ENCODE peak calls at places on chromosomes 1 and 21, in six cellular contexts. N is AML-193, V is IMR-90, A is Right ventricle myocardium superior, O is T-helper 1 cell, P is nephron progenitor cell. K is an unnamed sample.

GRCh38 chr1:159945483-159946241 is at the start of gene IGSF9:
- DNase-seq in N (no peak), V (peak; percentile 49), A (peak; percentile 89), O (peak; percentile 54), P (peak; percentile 96), K (peak; percentile 98)

GRCh38 chr1:87221008-87221407 is 107.7 kb upstream of the LMO4 start:
- DNase-seq in N (no peak), V (peak; percentile 40), A (no peak), O (no peak), P (no peak), K (no peak)

GRCh38 chr1:109838838-109839240 is 71.8 kb upstream of the CSF1 start:
- DNase-seq in N (no peak), V (peak; percentile 77), A (no peak), O (no peak), P (no peak), K (no peak)

GRCh38 chr1:106254748-106255147 is 801.7 kb upstream of the PRMT6 start:
- DNase-seq in N (no peak), V (no peak), A (no peak), O (no peak), P (no peak), K (no peak)

GRCh38 chr1:32984090-32984828 is 19.6 kb upstream of the RNF19B start:
- DNase-seq in N (no peak), V (peak; percentile 74), A (no peak), O (peak; percentile 47), P (no peak), K (no peak)

GRCh38 chr1:202164271-202165037 is 4.1 kb upstream of the PTPN7 start:
- DNase-seq in N (no peak), V (no peak), A (no peak), O (peak; percentile 71), P (no peak), K (no peak)

GRCh38 chr1:3721955-3722465 is 30.2 kb upstream of the CCDC27 start:
- DNase-seq in N (no peak), V (no peak), A (no peak), O (no peak), P (no peak), K (no peak)

GRCh38 chr1:188782220-188782841 is 1695.3 kb downstream of the BRINP3 start:
- DNase-seq in N (peak; percentile 66), V (peak; percentile 51), A (no peak), O (no peak), P (peak; percentile 30), K (peak; percentile 52)

GRCh38 chr1:156083800-156084790 is 1.8 kb upstream of the MEX3A start:
- DNase-seq in N (no peak), V (no peak), A (no peak), O (no peak), P (no peak), K (no peak)

GRCh38 chr1:192631749-192632148 is 4.2 kb upstream of the RGS13 start:
- DNase-seq in N (no peak), V (no peak), A (no peak), O (no peak), P (no peak), K (no peak)

GRCh38 chr1:87521446-87521845 is 192.8 kb downstream of the LMO4 start:
- DNase-seq in N (no peak), V (no peak), A (no peak), O (no peak), P (no peak), K (no peak)

GRCh38 chr1:29981586-29982239 is 741.7 kb downstream of the MATN1 start:
- DNase-seq in N (no peak), V (no peak), A (no peak), O (no peak), P (no peak), K (no peak)

GRCh38 chr1:207007352-207008033 is 25.1 kb downstream of the C1orf116 start:
- DNase-seq in N (no peak), V (peak; percentile 91), A (no peak), O (no peak), P (no peak), K (no peak)

GRCh38 chr1:235746245-235746644 is 96.7 kb upstream of the GNG4 start:
- DNase-seq in N (no peak), V (no peak), A (no peak), O (no peak), P (no peak), K (no peak)

GRCh38 chr1:52552236-52552504 is 722 bp downstream of the TUT4 start:
- DNase-seq in N (no peak), V (peak; percentile 80), A (no peak), O (peak; percentile 51), P (peak; percentile 31), K (peak; percentile 58)

GRCh38 chr1:180863158-180863775 is 49.4 kb upstream of the KIAA1614 start:
- DNase-seq in N (peak; percentile 33), V (peak; percentile 68), A (no peak), O (no peak), P (peak; percentile 33), K (no peak)

GRCh38 chr1:7043729-7044470 is 258.6 kb downstream of the CAMTA1 start:
- DNase-seq in N (no peak), V (no peak), A (no peak), O (no peak), P (no peak), K (no peak)

GRCh38 chr1:222582099-222582774 is 7.5 kb downstream of the TAF1A start:
- DNase-seq in N (no peak), V (peak; percentile 30), A (no peak), O (no peak), P (no peak), K (no peak)

GRCh38 chr1:47693115-47693514 is 255.3 kb downstream of the FOXD2 start:
- DNase-seq in N (no peak), V (no peak), A (no peak), O (no peak), P (no peak), K (peak; percentile 46)

GRCh38 chr1:94105957-94106529 is 14.9 kb downstream of the ABCA4 start:
- DNase-seq in N (peak; percentile 8), V (peak; percentile 46), A (no peak), O (no peak), P (no peak), K (no peak)

GRCh38 chr1:221742555-221743415 is 896 bp upstream of the DUSP10 start:
- DNase-seq in N (peak; percentile 78), V (peak; percentile 65), A (peak; percentile 96), O (peak; percentile 73), P (peak; percentile 73), K (peak; percentile 84)

GRCh38 chr21:35924714-35925301 is 135.5 kb downstream of the SETD4 start:
- DNase-seq in N (no peak), V (peak; percentile 96), A (no peak), O (no peak), P (no peak), K (no peak)

GRCh38 chr1:43666608-43667007 is 16.7 kb downstream of the KDM4A start:
- DNase-seq in N (no peak), V (peak; percentile 42), A (no peak), O (no peak), P (no peak), K (no peak)

GRCh38 chr1:147669475-147670318 is 627 bp downstream of the ACP6 start:
- DNase-seq in N (peak; percentile 3), V (peak; percentile 47), A (peak; percentile 56), O (no peak), P (peak; percentile 64), K (peak; percentile 79)

GRCh38 chr1:231040019-231040799 is at the start of gene FAM89A:
- DNase-seq in N (no peak), V (no peak), A (peak; percentile 72), O (peak; percentile 64), P (peak; percentile 81), K (peak; percentile 83)

GRCh38 chr1:22443332-22443731 is 8.3 kb upstream of the ZBTB40 start:
- DNase-seq in N (no peak), V (no peak), A (no peak), O (no peak), P (no peak), K (no peak)